ENCODE peak calls at places on chromosomes 4 and X, in seven cellular contexts. F is GM12865, P is lower lobe of right lung, Q is islet precursor cell, S is smooth muscle cell of the brain vasculature, M is ovary, Y is psoas muscle. N is an unnamed sample.

GRCh38 chr4:87489678-87490077 is 39.5 kb downstream of the SPARCL1 start:
- DNase-seq in Q (no peak), P (no peak), Y (no peak), M (no peak), S (no peak), F (no peak), N (no peak)

GRCh38 chrX:50903387-50904027 is 7.0 kb upstream of the BMP15 start:
- DNase-seq in F (peak; percentile 11), S (no peak), Q (peak; percentile 59), P (no peak), Y (no peak), M (no peak), N (no peak)

GRCh38 chrX:111490683-111491082 is 20.8 kb upstream of the SERTM2 start:
- DNase-seq in M (no peak), S (no peak), Q (no peak), Y (no peak), P (no peak), F (no peak), N (no peak)

GRCh38 chrX:40446927-40447326 is 133.8 kb upstream of the ATP6AP2 start:
- DNase-seq in M (no peak), S (no peak), F (no peak), Y (no peak), P (no peak), Q (no peak), N (no peak)

GRCh38 chr4:168826620-168827019 is 183.4 kb downstream of the CBR4 start:
- DNase-seq in P (no peak), F (no peak), M (no peak), S (no peak), Y (no peak), Q (no peak), N (no peak)

GRCh38 chrX:10086683-10087082 is 70.1 kb upstream of the CLCN4 start:
- DNase-seq in M (no peak), Y (no peak), S (no peak), Q (no peak), F (no peak), P (no peak), N (no peak)

GRCh38 chrX:107674480-107675364 is 46.4 kb downstream of the PRPS1 start:
- DNase-seq in M (peak; percentile 38), F (peak; percentile 28), S (no peak), Q (no peak), P (peak; percentile 69), Y (peak; percentile 82), N (no peak)

GRCh38 chrX:101659601-101660063 is at the start of gene ARMCX2:
- DNase-seq in M (peak; percentile 76), S (peak; percentile 20), Y (no peak), F (peak; percentile 63), P (peak; percentile 59), Q (peak; percentile 62), N (no peak)

GRCh38 chr4:105619193-105619931 is 66.9 kb downstream of the ARHGEF38 start:
- DNase-seq in S (no peak), F (no peak), Y (peak; percentile 58), P (peak; percentile 88), M (no peak), Q (no peak), N (no peak)

GRCh38 chr4:79150820-79151416 is 174.9 kb downstream of the NAA11 start:
- DNase-seq in M (no peak), P (no peak), S (no peak), F (no peak), Q (no peak), Y (no peak), N (no peak)

N was measured in stimulated activated effector memory CD8-positive, alpha-beta T cell treated with anti-CD3 and anti-CD28 coated beads, Interleukin-12 subunit alpha, Interleukin-12 subunit beta, amount 100 ng/mL, for 72 hours.